ENCODE peak calls at places on chromosomes 4 and X, in eight cellular contexts. Y is kidney; M is fibroblast of lung; H is epithelial cell of esophagus; G is adrenal gland; B is fibroblast of mammary gland; E is cardiac muscle cell; T is CD8-positive, alpha-beta T cell. W is an unnamed sample.

GRCh38 chr4:16259531-16260246 is 33.4 kb upstream of the TAPT1 start:
- DNase-seq in Y (no peak), T (no peak), B (peak), G (peak), E (no peak), H (peak), M (peak), W (no peak)

GRCh38 chrX:104435249-104435648 is 130.8 kb upstream of the IL1RAPL2 start:
- DNase-seq in B (no peak), Y (no peak), M (no peak), H (no peak), T (no peak), G (no peak), E (no peak), W (no peak)

GRCh38 chr4:55249476-55249875 is 96.6 kb upstream of the SRD5A3 start:
- DNase-seq in Y (no peak), M (no peak), B (peak), G (no peak), H (no peak), E (no peak), T (no peak), W (no peak)

GRCh38 chr4:87949961-87950360 is 25.6 kb upstream of the SPP1 start:
- DNase-seq in T (no peak), H (peak), E (no peak), Y (no peak), G (peak), B (peak), M (peak), W (peak)

GRCh38 chr4:163071308-163071707 is 95.4 kb downstream of the NAF1 start:
- DNase-seq in H (no peak), B (no peak), M (peak), T (no peak), G (no peak), E (no peak), Y (no peak), W (no peak)

GRCh38 chr4:184838249-184839074 is 12.7 kb upstream of the ACSL1 start:
- DNase-seq in T (no peak), Y (no peak), H (peak), E (no peak), M (peak), G (no peak), B (peak), W (no peak)

GRCh38 chr4:165367040-165367439 is 11.8 kb upstream of the CPE start:
- DNase-seq in E (no peak), Y (no peak), G (no peak), T (no peak), M (no peak), B (no peak), H (no peak), W (no peak)

GRCh38 chr4:164383187-164384181 is 370.4 kb upstream of the SMIM31 start:
- DNase-seq in B (peak), M (peak), Y (peak), H (peak), G (no peak), E (peak), T (no peak), W (peak)

GRCh38 chr4:184824776-184825393 is 883 bp downstream of the ACSL1 start:
- DNase-seq in E (no peak), B (peak), T (no peak), G (no peak), Y (peak), H (no peak), M (no peak), W (peak)

GRCh38 chrX:149877636-149878035 is 3.3 kb upstream of the MAGEA8 start:
- DNase-seq in T (no peak), Y (no peak), H (peak), M (peak), G (no peak), B (peak), E (no peak), W (no peak)

GRCh38 chr4:150126880-150127236 is 48.6 kb downstream of the DCLK2 start:
- DNase-seq in G (no peak), Y (no peak), H (peak), M (peak), E (no peak), B (peak), T (no peak), W (peak)

GRCh38 chr4:111362891-111363290 is 740.0 kb upstream of the PITX2 start:
- DNase-seq in M (peak), G (no peak), B (peak), T (no peak), H (no peak), Y (no peak), E (no peak), W (peak)

GRCh38 chr4:109355835-109356234 is 53.4 kb upstream of the COL25A1 start:
- DNase-seq in G (no peak), T (no peak), Y (no peak), M (no peak), B (no peak), E (no peak), H (no peak), W (no peak)

GRCh38 chr4:139840773-139841172 is 175.2 kb downstream of the MGST2 start:
- DNase-seq in E (no peak), B (no peak), Y (no peak), M (no peak), H (no peak), G (no peak), T (no peak), W (no peak)

GRCh38 chr4:152352645-152353116 is 183.2 kb downstream of the FBXW7 start:
- DNase-seq in H (peak), M (peak), T (no peak), B (peak), G (peak), E (peak), Y (peak), W (peak)

GRCh38 chr4:40840255-40840984 is 90.7 kb downstream of the NSUN7 start:
- DNase-seq in G (no peak), B (no peak), Y (no peak), M (no peak), H (no peak), E (no peak), T (no peak), W (no peak)

GRCh38 chrX:132071260-132071659 is 48.2 kb downstream of the STK26 start:
- DNase-seq in H (peak), T (no peak), B (peak), E (peak), M (peak), G (no peak), Y (no peak), W (peak)
- TF ChIP-seq CTCF in H (no peak), T (peak), B (peak), E (peak), M (no peak), G (peak), Y (no peak), W (peak)

GRCh38 chr4:154741877-154742851 is 1.6 kb upstream of the LRAT start:
- DNase-seq in Y (no peak), B (no peak), G (no peak), T (no peak), H (no peak), E (peak), M (peak), W (peak)
- H3K4me3 ChIP-seq in Y (peak), B (no peak), G (no peak), T (no peak), H (peak), E (peak), M (no peak), W (peak)

GRCh38 chr4:48898733-48899431 is 7.7 kb downstream of the OCIAD2 start:
- DNase-seq in T (no peak), B (peak), H (no peak), E (no peak), Y (no peak), G (no peak), M (peak), W (peak)

GRCh38 chr4:48899950-48900349 is 6.6 kb downstream of the OCIAD2 start:
- DNase-seq in T (no peak), G (no peak), Y (no peak), H (no peak), B (peak), M (no peak), E (no peak), W (peak)

GRCh38 chr4:48899432-48899749 is 7.2 kb downstream of the OCIAD2 start:
- DNase-seq in G (no peak), E (no peak), M (no peak), T (no peak), B (no peak), Y (no peak), H (no peak), W (no peak)

GRCh38 chr4:48901196-48901595 is 5.4 kb downstream of the OCIAD2 start:
- DNase-seq in M (no peak), H (no peak), B (no peak), T (no peak), G (no peak), Y (no peak), E (no peak), W (no peak)

DNA sequence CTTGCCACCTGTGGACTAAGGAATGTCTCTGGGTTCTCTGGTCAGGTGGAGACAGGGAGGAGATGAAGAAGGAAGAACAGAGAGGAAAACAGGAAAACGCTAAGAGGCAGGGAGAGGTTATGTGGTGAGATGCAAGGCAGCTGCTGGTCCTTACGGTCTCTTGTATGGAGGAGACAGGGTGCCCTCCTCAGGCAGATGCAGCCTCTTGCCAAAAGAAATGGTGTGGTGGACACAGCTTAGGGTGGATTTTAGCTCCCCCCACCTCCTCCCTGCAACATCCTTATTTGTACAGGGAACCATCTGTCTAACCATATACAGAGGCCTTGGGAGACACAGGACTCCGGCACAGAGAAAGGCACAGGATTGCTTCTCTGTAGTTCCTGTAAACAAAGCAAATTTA is 9.7 kb downstream of the OCIAD2 start:
- DNase-seq in Y (no peak), T (no peak), E (no peak), B (no peak), M (no peak), H (no peak), G (no peak), W (no peak)
- TF ChIP-seq CTCF in Y (no peak), T (no peak), E (no peak), B (no peak), M (no peak), H (no peak), G (no peak), W (no peak)

DNA sequence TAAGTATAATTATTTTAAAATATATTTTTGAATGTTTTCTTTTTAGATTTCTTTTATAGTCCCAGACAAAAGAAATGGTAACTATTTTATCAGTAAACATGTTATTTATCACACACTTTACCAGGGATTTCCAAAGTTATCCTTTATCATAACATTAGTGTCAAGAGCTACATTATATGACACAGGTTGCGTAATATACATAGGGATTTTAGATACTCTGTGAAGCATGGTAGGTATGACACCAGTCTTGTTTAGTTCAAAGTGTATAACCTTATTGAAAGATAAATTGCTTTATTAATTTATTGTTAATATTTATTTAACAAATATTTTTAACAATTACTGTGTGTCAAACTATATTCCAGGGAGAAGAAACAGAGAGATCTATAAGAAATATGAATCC is 163.3 kb upstream of the PABPC4L start:
- DNase-seq in H (no peak), E (no peak), Y (no peak), B (no peak), G (no peak), T (no peak), M (no peak), W (no peak)
- H3K4me3 ChIP-seq in H (no peak), E (no peak), Y (no peak), B (no peak), G (no peak), T (no peak), M (no peak), W (no peak)

GRCh38 chrX:53074987-53075386 is 7.2 kb upstream of the TSPYL2 start:
- DNase-seq in H (no peak), E (no peak), G (no peak), T (no peak), B (no peak), Y (peak), M (no peak), W (no peak)

GRCh38 chrX:53080628-53081580 is 1.3 kb upstream of the TSPYL2 start:
- DNase-seq in H (no peak), T (no peak), M (peak), Y (no peak), E (no peak), B (peak), G (no peak), W (no peak)

GRCh38 chrX:53078943-53079342 is 3.2 kb upstream of the TSPYL2 start:
- DNase-seq in G (no peak), E (no peak), H (no peak), B (no peak), M (no peak), T (no peak), Y (no peak), W (no peak)

GRCh38 chrX:53076671-53077070 is 5.5 kb upstream of the TSPYL2 start:
- DNase-seq in E (no peak), B (no peak), T (no peak), Y (no peak), H (no peak), M (no peak), G (no peak), W (no peak)

GRCh38 chrX:53077207-53078197 is 4.7 kb upstream of the TSPYL2 start:
- DNase-seq in E (no peak), B (no peak), T (no peak), G (no peak), H (no peak), Y (peak), M (no peak), W (no peak)
- TF ChIP-seq CTCF in E (no peak), B (no peak), T (no peak), G (no peak), H (no peak), Y (no peak), M (no peak), W (no peak)

DNA sequence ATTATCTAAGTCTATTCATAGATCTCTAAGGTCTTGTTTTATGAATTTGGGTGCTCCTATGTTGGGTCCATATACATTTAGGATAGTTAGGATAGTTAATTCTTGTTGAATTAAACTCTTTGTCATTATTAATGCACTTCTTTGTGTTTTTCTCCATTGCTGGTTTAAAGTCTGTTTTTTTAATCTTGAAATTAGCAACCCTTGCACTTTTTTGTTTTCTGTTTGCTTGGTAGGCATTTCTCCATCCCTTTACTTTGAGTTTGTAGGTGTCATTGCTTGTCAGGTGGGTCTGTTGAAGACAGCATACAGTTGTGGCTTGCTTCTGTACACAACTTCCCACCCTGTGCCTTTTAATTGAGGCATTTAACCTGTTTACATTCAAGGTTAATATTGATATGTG is 434.8 kb downstream of the OPHN1 start:
- DNase-seq in B (no peak), T (no peak), Y (no peak), M (no peak), E (no peak), G (no peak), H (no peak), W (no peak)
- H3K4me3 ChIP-seq in B (no peak), T (no peak), Y (no peak), M (no peak), E (no peak), G (no peak), H (no peak), W (no peak)